ENCODE peak calls at places on chromosomes 6 and 20, in six cellular contexts. One of them, this sample, is unnamed.

GRCh38 chr20:17741220-17741619 is 41.5 kb downstream of the BANF2 start:
- DNase-seq in IMR-90: no peak
- DNase-seq in AG04450: no peak
- DNase-seq in dorsolateral prefrontal cortex: no peak
- DNase-seq in upper lobe of right lung: no peak
- DNase-seq in pancreas: no peak
- DNase-seq in this sample: no peak

GRCh38 chr6:134105903-134106302 is 53.5 kb upstream of the SLC2A12 start:
- DNase-seq in IMR-90: no peak
- DNase-seq in AG04450: no peak
- DNase-seq in dorsolateral prefrontal cortex: no peak
- DNase-seq in upper lobe of right lung: no peak
- DNase-seq in pancreas: no peak
- DNase-seq in this sample: no peak

GRCh38 chr6:157951828-157952227 is 29.8 kb upstream of the SYNJ2 start:
- DNase-seq in IMR-90: no peak
- DNase-seq in AG04450: no peak
- DNase-seq in dorsolateral prefrontal cortex: no peak
- DNase-seq in upper lobe of right lung: no peak
- DNase-seq in pancreas: no peak
- DNase-seq in this sample: no peak

GRCh38 chr6:110395221-110395620 is 20.2 kb downstream of the DDO start:
- DNase-seq in IMR-90: no peak
- DNase-seq in AG04450: no peak
- DNase-seq in dorsolateral prefrontal cortex: no peak
- DNase-seq in upper lobe of right lung: no peak
- DNase-seq in pancreas: no peak
- DNase-seq in this sample: no peak

GRCh38 chr6:147157930-147158329 is 46.3 kb upstream of the STXBP5 start:
- DNase-seq in IMR-90: no peak
- DNase-seq in AG04450: no peak
- DNase-seq in dorsolateral prefrontal cortex: no peak
- DNase-seq in upper lobe of right lung: no peak
- DNase-seq in pancreas: no peak
- DNase-seq in this sample: no peak

GRCh38 chr6:15399651-15400470 is 154.0 kb downstream of the JARID2 start:
- DNase-seq in IMR-90: peak; percentile 82
- DNase-seq in AG04450: peak; percentile 48
- DNase-seq in dorsolateral prefrontal cortex: peak; percentile 79
- DNase-seq in upper lobe of right lung: peak; percentile 76
- DNase-seq in pancreas: peak; percentile 71
- DNase-seq in this sample: no peak

GRCh38 chr20:18223399-18223798 is 64.9 kb upstream of the ZNF133 start:
- DNase-seq in IMR-90: no peak
- DNase-seq in AG04450: no peak
- DNase-seq in dorsolateral prefrontal cortex: no peak
- DNase-seq in upper lobe of right lung: no peak
- DNase-seq in pancreas: no peak
- DNase-seq in this sample: no peak

GRCh38 chr20:58774214-58774613 is 76.5 kb downstream of the GNAS-AS1 start:
- DNase-seq in IMR-90: no peak
- DNase-seq in AG04450: no peak
- DNase-seq in dorsolateral prefrontal cortex: no peak
- DNase-seq in upper lobe of right lung: peak; percentile 19
- DNase-seq in pancreas: no peak
- DNase-seq in this sample: no peak

GRCh38 chr6:139686308-139686707 is 311.9 kb upstream of the CITED2 start:
- DNase-seq in IMR-90: no peak
- DNase-seq in AG04450: no peak
- DNase-seq in dorsolateral prefrontal cortex: no peak
- DNase-seq in upper lobe of right lung: no peak
- DNase-seq in pancreas: no peak
- DNase-seq in this sample: no peak

GRCh38 chr6:43395822-43396221 is 26.4 kb upstream of the ZNF318 start:
- DNase-seq in IMR-90: no peak
- DNase-seq in AG04450: no peak
- DNase-seq in dorsolateral prefrontal cortex: no peak
- DNase-seq in upper lobe of right lung: no peak
- DNase-seq in pancreas: no peak
- DNase-seq in this sample: no peak

GRCh38 chr20:59580991-59581401 is 23.3 kb upstream of the PHACTR3 start:
- DNase-seq in IMR-90: no peak
- DNase-seq in AG04450: no peak
- DNase-seq in dorsolateral prefrontal cortex: peak; percentile 25
- DNase-seq in upper lobe of right lung: peak; percentile 40
- DNase-seq in pancreas: no peak
- DNase-seq in this sample: no peak

GRCh38 chr6:85118233-85118632 is 331.6 kb upstream of the NT5E start:
- DNase-seq in IMR-90: no peak
- DNase-seq in AG04450: no peak
- DNase-seq in dorsolateral prefrontal cortex: no peak
- DNase-seq in upper lobe of right lung: no peak
- DNase-seq in pancreas: no peak
- DNase-seq in this sample: no peak
- TF ChIP-seq CTCF in IMR-90: no peak
- TF ChIP-seq CTCF in AG04450: peak; percentile 1
- TF ChIP-seq CTCF in dorsolateral prefrontal cortex: peak; percentile 12
- TF ChIP-seq CTCF in upper lobe of right lung: no peak
- TF ChIP-seq CTCF in pancreas: no peak
- TF ChIP-seq CTCF in this sample: no peak

DNA sequence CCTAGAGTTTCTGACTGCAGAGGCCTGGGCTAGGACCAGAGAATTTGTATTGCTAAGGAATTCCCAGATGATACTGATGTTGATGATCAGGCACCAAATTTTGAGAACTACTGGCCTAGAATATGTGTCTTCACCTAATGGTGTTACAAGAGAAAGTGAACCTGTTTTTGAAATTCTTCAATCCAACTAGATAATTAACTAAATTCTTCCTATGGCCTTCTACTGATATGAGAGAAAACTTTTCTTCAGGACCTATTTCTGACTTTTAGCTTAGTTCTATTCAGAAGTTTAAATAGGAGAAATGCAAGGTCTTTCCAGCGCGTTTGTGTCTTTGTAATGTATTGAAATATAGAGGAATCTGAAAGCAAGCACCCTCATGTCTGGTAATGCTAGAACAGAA is 7.3 kb downstream of the NKAIN2 start:
- DNase-seq in IMR-90: no peak
- DNase-seq in AG04450: no peak
- DNase-seq in dorsolateral prefrontal cortex: no peak
- DNase-seq in upper lobe of right lung: no peak
- DNase-seq in pancreas: no peak
- DNase-seq in this sample: no peak
- H3K27ac ChIP-seq in IMR-90: no peak overlapping the region
- H3K27ac ChIP-seq in AG04450: no peak overlapping the region
- H3K27ac ChIP-seq in dorsolateral prefrontal cortex: peak overlapping the region; percentile 86
- H3K27ac ChIP-seq in upper lobe of right lung: no peak overlapping the region
- H3K27ac ChIP-seq in pancreas: no peak overlapping the region
- H3K27ac ChIP-seq in this sample: no peak overlapping the region

GRCh38 chr6:69063401-69063800 is 428.3 kb downstream of the ADGRB3 start:
- DNase-seq in IMR-90: no peak
- DNase-seq in AG04450: no peak
- DNase-seq in dorsolateral prefrontal cortex: no peak
- DNase-seq in upper lobe of right lung: no peak
- DNase-seq in pancreas: no peak
- DNase-seq in this sample: no peak
- H3K4me3 ChIP-seq in IMR-90: no peak overlapping the region
- H3K4me3 ChIP-seq in AG04450: no peak overlapping the region
- H3K4me3 ChIP-seq in dorsolateral prefrontal cortex: no peak overlapping the region
- H3K4me3 ChIP-seq in upper lobe of right lung: no peak overlapping the region
- H3K4me3 ChIP-seq in pancreas: no peak overlapping the region
- H3K4me3 ChIP-seq in this sample: no peak overlapping the region

DNA sequence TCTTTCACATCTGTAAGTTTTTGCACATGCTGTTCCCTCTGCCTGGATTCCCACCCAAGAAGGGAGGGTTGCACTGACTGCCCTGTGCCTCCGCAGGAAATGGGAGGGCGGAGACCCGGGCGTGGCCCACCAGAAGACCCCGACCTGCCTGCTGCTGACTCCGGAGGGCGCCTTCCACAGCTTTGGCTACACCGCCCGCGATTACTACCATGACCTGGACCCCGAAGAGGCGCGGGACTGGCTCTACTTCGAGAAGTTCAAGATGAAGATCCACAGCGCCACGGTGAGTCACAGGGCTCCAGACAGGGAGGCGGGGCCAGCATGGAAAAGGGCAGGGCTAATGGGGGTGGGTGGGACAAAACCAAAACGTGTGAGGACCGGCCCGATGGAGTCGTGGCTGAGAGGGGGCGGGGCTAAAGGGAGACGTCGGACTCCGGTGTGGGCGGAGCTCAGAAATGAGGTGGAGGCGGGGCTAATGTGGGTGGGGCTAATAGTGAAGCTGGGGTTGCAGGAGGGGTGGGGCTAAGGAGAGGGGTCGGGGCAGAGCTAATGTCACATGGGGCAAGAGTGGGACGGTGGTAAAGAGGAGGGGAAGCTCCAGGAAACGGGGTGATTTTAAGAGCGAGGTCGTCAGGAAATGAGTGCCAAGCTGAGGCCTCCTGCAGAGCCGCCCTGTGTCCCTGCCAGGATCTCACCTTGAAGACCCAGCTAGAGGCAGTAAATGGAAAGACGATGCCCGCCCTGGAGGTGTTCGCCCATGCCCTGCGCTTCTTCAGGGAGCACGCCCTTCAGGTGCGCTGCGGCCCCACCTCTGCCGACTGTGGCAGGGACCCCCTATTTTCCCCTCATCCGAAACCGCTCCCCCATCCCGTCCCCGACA is 12.6 kb downstream of the HSPA12B start:
- DNase-seq in IMR-90: no peak
- DNase-seq in AG04450: no peak
- DNase-seq in dorsolateral prefrontal cortex: no peak
- DNase-seq in upper lobe of right lung: peak; percentile 94
- DNase-seq in pancreas: peak; percentile 61
- DNase-seq in this sample: no peak
- TF ChIP-seq CTCF in IMR-90: no peak
- TF ChIP-seq CTCF in AG04450: no peak
- TF ChIP-seq CTCF in dorsolateral prefrontal cortex: no peak
- TF ChIP-seq CTCF in upper lobe of right lung: no peak
- TF ChIP-seq CTCF in pancreas: no peak
- TF ChIP-seq CTCF in this sample: no peak